ENCODE peak calls at places on chromosomes 13 and 19, in seven cellular contexts. One of them, this sample, is unnamed.

GRCh38 chr13:101490400-101491015 is 38.0 kb downstream of the ITGBL1 start:
- DNase-seq in HCT116: no peak
- DNase-seq in neural progenitor cell: peak; percentile 34
- DNase-seq in MM.1S: no peak
- DNase-seq in GM23248: peak; percentile 57
- DNase-seq in GM23338: no peak
- DNase-seq in PC-3: peak; percentile 60
- DNase-seq in this sample: no peak

GRCh38 chr13:48391257-48391656 is 21.7 kb downstream of the LPAR6 start:
- DNase-seq in HCT116: no peak
- DNase-seq in neural progenitor cell: no peak
- DNase-seq in MM.1S: no peak
- DNase-seq in GM23248: no peak
- DNase-seq in GM23338: no peak
- DNase-seq in PC-3: no peak
- DNase-seq in this sample: no peak

GRCh38 chr19:44890366-44891015 is 563 bp upstream of the TOMM40 start:
- DNase-seq in HCT116: peak; percentile 100
- DNase-seq in neural progenitor cell: no peak
- DNase-seq in MM.1S: peak; percentile 100
- DNase-seq in GM23248: peak; percentile 99
- DNase-seq in GM23338: peak; percentile 100
- DNase-seq in PC-3: peak; percentile 99
- DNase-seq in this sample: peak; percentile 98

GRCh38 chr13:95564948-95565347 is 12.4 kb downstream of the CLDN10 start:
- DNase-seq in HCT116: no peak
- DNase-seq in neural progenitor cell: no peak
- DNase-seq in MM.1S: no peak
- DNase-seq in GM23248: peak; percentile 58
- DNase-seq in GM23338: no peak
- DNase-seq in PC-3: peak; percentile 23
- DNase-seq in this sample: no peak

GRCh38 chr13:98509271-98510155 is 67.4 kb downstream of the STK24 start:
- DNase-seq in HCT116: peak; percentile 63
- DNase-seq in neural progenitor cell: no peak
- DNase-seq in MM.1S: no peak
- DNase-seq in GM23248: peak; percentile 97
- DNase-seq in GM23338: no peak
- DNase-seq in PC-3: peak; percentile 74
- DNase-seq in this sample: peak; percentile 66

GRCh38 chr13:99407906-99408702 is 93.2 kb upstream of the TM9SF2 start:
- DNase-seq in HCT116: no peak
- DNase-seq in neural progenitor cell: no peak
- DNase-seq in MM.1S: no peak
- DNase-seq in GM23248: no peak
- DNase-seq in GM23338: no peak
- DNase-seq in PC-3: no peak
- DNase-seq in this sample: no peak

GRCh38 chr19:11378319-11379189 is 4.1 kb downstream of the SWSAP1 start:
- DNase-seq in HCT116: no peak
- DNase-seq in neural progenitor cell: peak; percentile 88
- DNase-seq in MM.1S: no peak
- DNase-seq in GM23248: peak; percentile 93
- DNase-seq in GM23338: peak; percentile 86
- DNase-seq in PC-3: peak; percentile 95
- DNase-seq in this sample: peak; percentile 69

GRCh38 chr13:113548171-113548641 is 36.3 kb upstream of the TFDP1 start:
- DNase-seq in HCT116: no peak
- DNase-seq in neural progenitor cell: peak; percentile 45
- DNase-seq in MM.1S: no peak
- DNase-seq in GM23248: no peak
- DNase-seq in GM23338: no peak
- DNase-seq in PC-3: no peak
- DNase-seq in this sample: no peak

GRCh38 chr19:33390120-33390907 is 16.8 kb downstream of the CEBPG start:
- DNase-seq in HCT116: no peak
- DNase-seq in neural progenitor cell: no peak
- DNase-seq in MM.1S: no peak
- DNase-seq in GM23248: no peak
- DNase-seq in GM23338: no peak
- DNase-seq in PC-3: no peak
- DNase-seq in this sample: no peak

GRCh38 chr19:45786533-45786894 is 4.2 kb upstream of the DMPK start:
- DNase-seq in HCT116: no peak
- DNase-seq in neural progenitor cell: peak; percentile 0
- DNase-seq in MM.1S: no peak
- DNase-seq in GM23248: no peak
- DNase-seq in GM23338: no peak
- DNase-seq in PC-3: no peak
- DNase-seq in this sample: no peak

GRCh38 chr19:45340232-45340898 is at the start of gene KLC3:
- DNase-seq in HCT116: peak; percentile 27
- DNase-seq in neural progenitor cell: peak; percentile 76
- DNase-seq in MM.1S: peak; percentile 23
- DNase-seq in GM23248: peak; percentile 18
- DNase-seq in GM23338: peak; percentile 67
- DNase-seq in PC-3: peak; percentile 70
- DNase-seq in this sample: peak; percentile 85

GRCh38 chr13:72694314-72694713 is 33.1 kb downstream of the MZT1 start:
- DNase-seq in HCT116: no peak
- DNase-seq in neural progenitor cell: no peak
- DNase-seq in MM.1S: no peak
- DNase-seq in GM23248: no peak
- DNase-seq in GM23338: no peak
- DNase-seq in PC-3: no peak
- DNase-seq in this sample: no peak

GRCh38 chr19:12668937-12669271 is 2.3 kb downstream of the WDR83 start:
- DNase-seq in HCT116: no peak
- DNase-seq in neural progenitor cell: peak; percentile 53
- DNase-seq in MM.1S: peak; percentile 41
- DNase-seq in GM23248: peak; percentile 90
- DNase-seq in GM23338: peak; percentile 74
- DNase-seq in PC-3: peak; percentile 50
- DNase-seq in this sample: peak; percentile 78

GRCh38 chr19:49912965-49913685 is 15.9 kb upstream of the ATF5 start:
- DNase-seq in HCT116: no peak
- DNase-seq in neural progenitor cell: no peak
- DNase-seq in MM.1S: no peak
- DNase-seq in GM23248: no peak
- DNase-seq in GM23338: peak; percentile 77
- DNase-seq in PC-3: no peak
- DNase-seq in this sample: peak; percentile 59

GRCh38 chr13:23616228-23616627 is 46.0 kb downstream of the TNFRSF19 start:
- DNase-seq in HCT116: no peak
- DNase-seq in neural progenitor cell: no peak
- DNase-seq in MM.1S: no peak
- DNase-seq in GM23248: no peak
- DNase-seq in GM23338: no peak
- DNase-seq in PC-3: no peak
- DNase-seq in this sample: no peak

GRCh38 chr19:21482863-21483276 is 22.5 kb upstream of the ZNF429 start:
- DNase-seq in HCT116: peak; percentile 7
- DNase-seq in neural progenitor cell: peak; percentile 26
- DNase-seq in MM.1S: peak; percentile 31
- DNase-seq in GM23248: peak; percentile 33
- DNase-seq in GM23338: peak; percentile 83
- DNase-seq in PC-3: peak; percentile 22
- DNase-seq in this sample: peak; percentile 23

GRCh38 chr19:18542936-18543813 is at the start of gene FKBP8:
- DNase-seq in HCT116: peak; percentile 65
- DNase-seq in neural progenitor cell: peak; percentile 97
- DNase-seq in MM.1S: peak; percentile 93
- DNase-seq in GM23248: peak; percentile 96
- DNase-seq in GM23338: peak; percentile 97
- DNase-seq in PC-3: peak; percentile 91
- DNase-seq in this sample: peak; percentile 97

GRCh38 chr19:1300744-1301490 is 15.2 kb downstream of the EFNA2 start:
- DNase-seq in HCT116: no peak
- DNase-seq in neural progenitor cell: no peak
- DNase-seq in MM.1S: no peak
- DNase-seq in GM23248: no peak
- DNase-seq in GM23338: no peak
- DNase-seq in PC-3: no peak
- DNase-seq in this sample: no peak

GRCh38 chr19:15317392-15318011 is 14.8 kb downstream of the BRD4 start:
- DNase-seq in HCT116: no peak
- DNase-seq in neural progenitor cell: no peak
- DNase-seq in MM.1S: no peak
- DNase-seq in GM23248: peak; percentile 39
- DNase-seq in GM23338: peak; percentile 42
- DNase-seq in PC-3: no peak
- DNase-seq in this sample: no peak

GRCh38 chr13:21971662-21972635 is 301.1 kb downstream of the FGF9 start:
- DNase-seq in HCT116: no peak
- DNase-seq in neural progenitor cell: no peak
- DNase-seq in MM.1S: no peak
- DNase-seq in GM23248: peak; percentile 65
- DNase-seq in GM23338: no peak
- DNase-seq in PC-3: no peak
- DNase-seq in this sample: no peak

GRCh38 chr13:28337196-28338045 is 157.5 kb downstream of the FLT1 start:
- DNase-seq in HCT116: no peak
- DNase-seq in neural progenitor cell: no peak
- DNase-seq in MM.1S: no peak
- DNase-seq in GM23248: peak; percentile 81
- DNase-seq in GM23338: no peak
- DNase-seq in PC-3: peak; percentile 54
- DNase-seq in this sample: no peak

GRCh38 chr13:39373108-39373507 is 229.9 kb downstream of the LHFPL6 start:
- DNase-seq in HCT116: no peak
- DNase-seq in neural progenitor cell: no peak
- DNase-seq in MM.1S: no peak
- DNase-seq in GM23248: no peak
- DNase-seq in GM23338: no peak
- DNase-seq in PC-3: no peak
- DNase-seq in this sample: no peak

GRCh38 chr13:21849323-21849722 is 178.4 kb downstream of the FGF9 start:
- DNase-seq in HCT116: peak; percentile 40
- DNase-seq in neural progenitor cell: peak; percentile 45
- DNase-seq in MM.1S: no peak
- DNase-seq in GM23248: peak; percentile 48
- DNase-seq in GM23338: peak; percentile 79
- DNase-seq in PC-3: peak; percentile 22
- DNase-seq in this sample: peak; percentile 64

GRCh38 chr19:1400281-1401137 is 833 bp downstream of the GAMT start:
- DNase-seq in HCT116: no peak
- DNase-seq in neural progenitor cell: peak; percentile 40
- DNase-seq in MM.1S: peak; percentile 24
- DNase-seq in GM23248: peak; percentile 64
- DNase-seq in GM23338: no peak
- DNase-seq in PC-3: no peak
- DNase-seq in this sample: peak; percentile 82

GRCh38 chr19:39194832-39195542 is 1.8 kb upstream of the NCCRP1 start:
- DNase-seq in HCT116: no peak
- DNase-seq in neural progenitor cell: peak; percentile 20
- DNase-seq in MM.1S: no peak
- DNase-seq in GM23248: no peak
- DNase-seq in GM23338: no peak
- DNase-seq in PC-3: peak; percentile 14
- DNase-seq in this sample: no peak
- TF ChIP-seq EZH2 in HCT116: no peak
- TF ChIP-seq EZH2 in neural progenitor cell: no peak
- TF ChIP-seq EZH2 in MM.1S: no peak
- TF ChIP-seq EZH2 in GM23248: no peak
- TF ChIP-seq EZH2 in GM23338: no peak
- TF ChIP-seq EZH2 in PC-3: no peak
- TF ChIP-seq EZH2 in this sample: no peak

GRCh38 chr19:17183858-17184271 is 31.3 kb upstream of the USE1 start:
- DNase-seq in HCT116: no peak
- DNase-seq in neural progenitor cell: no peak
- DNase-seq in MM.1S: no peak
- DNase-seq in GM23248: no peak
- DNase-seq in GM23338: no peak
- DNase-seq in PC-3: no peak
- DNase-seq in this sample: no peak
- TF ChIP-seq EZH2phosphoT487 in HCT116: no peak
- TF ChIP-seq EZH2phosphoT487 in neural progenitor cell: no peak
- TF ChIP-seq EZH2phosphoT487 in MM.1S: no peak
- TF ChIP-seq EZH2phosphoT487 in GM23248: no peak
- TF ChIP-seq EZH2phosphoT487 in GM23338: no peak
- TF ChIP-seq EZH2phosphoT487 in PC-3: no peak
- TF ChIP-seq EZH2phosphoT487 in this sample: no peak

GRCh38 chr19:3852177-3852511 is 16.7 kb downstream of the ZFR2 start:
- DNase-seq in HCT116: no peak
- DNase-seq in neural progenitor cell: no peak
- DNase-seq in MM.1S: no peak
- DNase-seq in GM23248: no peak
- DNase-seq in GM23338: no peak
- DNase-seq in PC-3: no peak
- DNase-seq in this sample: no peak

GRCh38 chr19:3855321-3855720 is 13.5 kb downstream of the ZFR2 start:
- DNase-seq in HCT116: no peak
- DNase-seq in neural progenitor cell: no peak
- DNase-seq in MM.1S: no peak
- DNase-seq in GM23248: no peak
- DNase-seq in GM23338: no peak
- DNase-seq in PC-3: peak; percentile 49
- DNase-seq in this sample: no peak

GRCh38 chr19:3860499-3860898 is 8.3 kb downstream of the ZFR2 start:
- DNase-seq in HCT116: no peak
- DNase-seq in neural progenitor cell: no peak
- DNase-seq in MM.1S: no peak
- DNase-seq in GM23248: no peak
- DNase-seq in GM23338: no peak
- DNase-seq in PC-3: no peak
- DNase-seq in this sample: no peak

GRCh38 chr19:3852614-3853254 is 16.1 kb downstream of the ZFR2 start:
- DNase-seq in HCT116: peak; percentile 79
- DNase-seq in neural progenitor cell: no peak
- DNase-seq in MM.1S: peak; percentile 65
- DNase-seq in GM23248: peak; percentile 58
- DNase-seq in GM23338: no peak
- DNase-seq in PC-3: peak; percentile 88
- DNase-seq in this sample: no peak

GRCh38 chr19:3857449-3858003 is 11.3 kb downstream of the ZFR2 start:
- DNase-seq in HCT116: no peak
- DNase-seq in neural progenitor cell: no peak
- DNase-seq in MM.1S: no peak
- DNase-seq in GM23248: no peak
- DNase-seq in GM23338: no peak
- DNase-seq in PC-3: no peak
- DNase-seq in this sample: no peak
- TF ChIP-seq EZH2 in HCT116: no peak
- TF ChIP-seq EZH2 in neural progenitor cell: no peak
- TF ChIP-seq EZH2 in MM.1S: no peak
- TF ChIP-seq EZH2 in GM23248: no peak
- TF ChIP-seq EZH2 in GM23338: no peak
- TF ChIP-seq EZH2 in PC-3: no peak
- TF ChIP-seq EZH2 in this sample: no peak

DNA sequence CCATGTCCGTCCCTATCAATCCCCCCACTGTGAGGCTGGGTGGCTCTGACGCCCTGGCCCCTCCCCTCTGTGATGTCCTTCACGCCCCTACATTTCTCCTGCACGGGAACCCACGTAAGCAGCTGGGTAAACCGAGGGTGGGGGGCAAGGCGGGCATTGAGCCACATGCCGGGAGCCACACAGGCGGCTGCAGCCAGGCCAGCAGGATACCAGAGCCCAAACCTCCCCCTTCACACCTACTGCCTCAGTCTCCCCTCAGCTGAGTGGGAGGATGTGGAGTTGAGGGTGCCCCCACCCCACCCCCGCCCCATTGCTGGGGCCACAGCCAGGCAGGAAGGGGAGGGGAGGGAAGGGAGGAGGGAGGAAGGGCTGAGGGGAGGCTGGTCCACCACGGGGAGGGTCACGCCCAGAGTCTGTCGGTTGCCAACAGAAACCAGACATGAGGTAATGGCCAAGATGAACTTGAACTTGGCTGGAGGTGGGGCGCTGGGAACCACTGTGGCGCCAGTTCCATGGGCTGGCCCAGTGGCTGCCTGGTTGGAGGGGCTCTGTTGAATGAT is 20.9 kb downstream of the SMIM24 start:
- DNase-seq in HCT116: no peak
- DNase-seq in neural progenitor cell: no peak
- DNase-seq in MM.1S: no peak
- DNase-seq in GM23248: peak; percentile 94
- DNase-seq in GM23338: peak; percentile 78
- DNase-seq in PC-3: no peak
- DNase-seq in this sample: peak; percentile 85
- TF ChIP-seq EZH2phosphoT487 in HCT116: no peak
- TF ChIP-seq EZH2phosphoT487 in neural progenitor cell: no peak
- TF ChIP-seq EZH2phosphoT487 in MM.1S: no peak
- TF ChIP-seq EZH2phosphoT487 in GM23248: no peak
- TF ChIP-seq EZH2phosphoT487 in GM23338: no peak
- TF ChIP-seq EZH2phosphoT487 in PC-3: no peak
- TF ChIP-seq EZH2phosphoT487 in this sample: no peak

This sample was measured in hepatocyte.